ENCODE peak calls at places on chromosomes 3 and 15, in ten cellular contexts. H, I, D, K, Y, Q, R, Z, O and F are unnamed samples. For H3K36me3, the result is how much of the 10 kb centered on the place peaks cover.

GRCh38 chr15:72851586-72851985 is 68.0 kb upstream of the ADPGK start:
- DNase-seq in H (no peak), I (no peak), D (no peak), K (no peak), Y (no peak), Q (no peak), R (no peak), Z (no peak), O (no peak), F (no peak)

GRCh38 chr3:39277893-39278615 is 1.8 kb downstream of the CX3CR1 start:
- DNase-seq in H (peak), I (no peak), D (no peak), K (no peak), Y (no peak), Q (no peak), R (no peak), Z (no peak), O (no peak), F (no peak)

GRCh38 chr3:141795719-141796435 is 32.7 kb downstream of the GRK7 start:
- DNase-seq in H (no peak), I (peak), D (no peak), K (no peak), Y (peak), Q (peak), R (peak), Z (no peak), O (peak), F (no peak)

GRCh38 chr3:55718475-55718874 is 231.4 kb upstream of the WNT5A start:
- DNase-seq in H (no peak), I (no peak), D (no peak), K (peak), Y (no peak), Q (no peak), R (no peak), Z (peak), O (no peak), F (no peak)

GRCh38 chr3:11201246-11202024 is 47.1 kb downstream of the HRH1 start:
- DNase-seq in H (no peak), I (no peak), D (no peak), K (peak), Y (peak), Q (peak), R (peak), Z (no peak), O (no peak), F (no peak)

GRCh38 chr3:158492685-158493084 is 78.3 kb upstream of the MLF1 start:
- DNase-seq in H (no peak), I (no peak), D (no peak), K (no peak), Y (no peak), Q (no peak), R (no peak), Z (no peak), O (no peak), F (no peak)

GRCh38 chr3:60294181-60294580 is 957.1 kb downstream of the FHIT start:
- DNase-seq in H (no peak), I (no peak), D (no peak), K (no peak), Y (no peak), Q (no peak), R (no peak), Z (peak), O (no peak), F (peak)

GRCh38 chr3:123485551-123485950 is 36.7 kb upstream of the ADCY5 start:
- DNase-seq in H (no peak), I (no peak), D (no peak), K (no peak), Y (no peak), Q (no peak), R (no peak), Z (no peak), O (no peak), F (no peak)

GRCh38 chr15:58510715-58511465 is 79.1 kb downstream of the LIPC start:
- DNase-seq in H (peak), I (no peak), D (no peak), K (peak), Y (no peak), Q (no peak), R (no peak), Z (peak), O (no peak), F (peak)

GRCh38 chr3:193832833-193833413 is 239.9 kb downstream of the OPA1 start:
- DNase-seq in H (peak), I (no peak), D (no peak), K (no peak), Y (no peak), Q (no peak), R (no peak), Z (no peak), O (no peak), F (no peak)

GRCh38 chr3:64655160-64655559 is 32.6 kb downstream of the ADAMTS9 start:
- DNase-seq in H (peak), I (no peak), D (no peak), K (no peak), Y (no peak), Q (no peak), R (no peak), Z (no peak), O (no peak), F (no peak)

GRCh38 chr3:64595253-64595694 is 92.5 kb downstream of the ADAMTS9 start:
- DNase-seq in H (no peak), I (peak), D (no peak), K (peak), Y (no peak), Q (peak), R (no peak), Z (peak), O (peak), F (peak)

GRCh38 chr3:98361289-98361688 is 7.6 kb downstream of the OR5K4 start:
- DNase-seq in H (no peak), I (no peak), D (no peak), K (no peak), Y (no peak), Q (no peak), R (no peak), Z (no peak), O (no peak), F (no peak)
- H3K36me3 ChIP-seq in H (under half), I (under half), D (under half), K (under half), Y (under half), Q (under half), R (under half), Z (under half), O (under half), F (under half)

GRCh38 chr15:75884041-75884440 is 19.6 kb upstream of the FBXO22 start:
- DNase-seq in H (no peak), I (no peak), D (no peak), K (no peak), Y (no peak), Q (no peak), R (no peak), Z (peak), O (no peak), F (no peak)
- H3K36me3 ChIP-seq in H (half or more), I (under half), D (under half), K (under half), Y (under half), Q (under half), R (under half), Z (under half), O (under half), F (under half)

GRCh38 chr3:32883817-32884216 is 66.0 kb downstream of the TRIM71 start:
- DNase-seq in H (no peak), I (no peak), D (no peak), K (no peak), Y (no peak), Q (no peak), R (no peak), Z (no peak), O (no peak), F (no peak)
- H3K36me3 ChIP-seq in H (half or more), I (under half), D (under half), K (under half), Y (under half), Q (under half), R (under half), Z (under half), O (under half), F (under half)

GRCh38 chr15:96484830-96485229 is 154.3 kb downstream of the NR2F2 start:
- DNase-seq in H (no peak), I (no peak), D (no peak), K (no peak), Y (no peak), Q (no peak), R (no peak), Z (no peak), O (no peak), F (no peak)

DNA sequence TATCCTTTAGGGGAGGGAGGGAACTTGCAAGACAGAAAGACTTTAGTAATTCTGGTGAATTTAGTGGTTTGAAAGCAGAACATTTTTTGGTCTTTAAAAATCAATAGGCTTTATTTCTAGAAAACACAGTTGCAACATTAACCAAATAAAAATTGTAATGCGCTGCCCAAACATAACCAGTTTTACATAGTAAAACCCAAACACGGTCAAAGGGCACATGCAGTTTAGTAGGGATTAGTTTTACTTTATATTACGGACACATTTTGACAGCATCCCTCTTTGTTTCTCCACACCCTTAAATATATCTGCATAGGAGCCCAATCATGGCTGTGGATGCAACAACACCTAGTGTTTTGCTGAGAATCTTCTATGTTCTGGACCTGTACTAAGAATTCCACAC is 156.7 kb downstream of the NR2F2 start:
- DNase-seq in H (no peak), I (no peak), D (no peak), K (no peak), Y (no peak), Q (no peak), R (no peak), Z (no peak), O (no peak), F (no peak)
- H3K36me3 ChIP-seq in H (under half), I (under half), D (under half), K (under half), Y (under half), Q (under half), R (under half), Z (under half), O (under half), F (under half)

DNA sequence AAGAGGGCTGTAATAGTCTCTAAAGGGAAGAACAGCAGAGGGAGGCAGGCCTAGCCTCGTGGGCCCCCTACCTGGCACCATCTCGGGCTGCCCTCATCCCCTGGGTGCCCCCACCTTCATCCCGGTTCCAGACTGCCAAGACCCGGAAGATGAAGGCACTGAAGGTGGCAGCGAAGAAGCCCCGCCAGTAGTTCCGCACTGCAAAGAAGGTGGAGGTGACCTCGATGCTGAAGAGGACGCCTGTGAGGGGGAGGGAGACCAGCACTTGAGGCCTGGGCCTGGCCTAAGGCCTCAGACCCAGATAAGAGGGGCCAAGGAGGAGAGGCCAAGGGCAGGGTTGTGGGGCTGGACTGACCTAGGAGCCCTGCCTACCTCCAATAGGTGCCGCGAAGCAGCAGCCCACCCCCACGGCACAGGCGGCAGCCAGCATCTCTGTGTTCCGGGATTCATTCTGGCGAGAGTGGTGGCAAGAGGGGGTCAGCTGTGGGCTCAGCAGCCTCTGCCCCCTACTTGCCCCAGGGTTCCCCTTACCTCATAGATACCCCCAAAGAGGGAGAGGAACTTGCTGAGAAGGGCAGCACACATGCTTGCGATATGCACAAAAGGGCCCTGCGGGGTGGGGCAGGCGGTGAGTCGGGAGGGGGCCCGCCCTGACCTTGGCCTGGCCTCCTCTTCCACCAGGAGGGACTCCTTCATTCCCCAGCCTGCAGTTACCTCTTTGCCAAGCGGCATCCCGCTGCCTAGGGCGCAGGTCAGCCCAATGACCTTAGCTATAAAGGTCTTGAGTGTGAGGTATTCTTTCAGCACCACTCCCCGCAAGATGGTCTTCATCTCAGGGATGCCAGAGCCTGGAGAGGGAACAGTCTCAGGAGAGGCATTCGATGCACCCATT is 3.9 kb downstream of the CLCN2 start:
- DNase-seq in H (no peak), I (no peak), D (peak), K (no peak), Y (no peak), Q (no peak), R (no peak), Z (no peak), O (no peak), F (no peak)
- H3K36me3 ChIP-seq in H (half or more), I (under half), D (under half), K (half or more), Y (under half), Q (under half), R (under half), Z (under half), O (under half), F (under half)

DNA sequence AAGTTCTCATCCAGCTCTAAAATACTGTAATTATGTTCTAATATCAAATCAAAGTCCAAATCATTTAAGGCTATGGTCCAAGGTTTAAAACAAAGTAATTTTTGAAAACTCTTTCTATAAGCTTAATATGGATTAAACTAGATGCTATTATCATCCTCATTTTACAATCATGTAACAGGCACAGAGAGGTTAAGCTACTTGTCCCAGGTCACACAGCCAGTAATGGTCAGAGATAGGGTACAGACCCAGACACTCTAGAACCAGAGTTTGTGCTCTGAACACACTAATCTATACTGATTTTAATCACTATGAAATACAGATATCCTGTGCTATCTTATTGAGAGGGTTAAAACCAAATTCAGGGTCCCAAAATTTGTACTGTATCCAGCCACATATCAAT is 44.8 kb downstream of the DENND4A start:
- DNase-seq in H (no peak), I (no peak), D (no peak), K (no peak), Y (no peak), Q (no peak), R (no peak), Z (no peak), O (no peak), F (no peak)
- H3K36me3 ChIP-seq in H (under half), I (under half), D (under half), K (under half), Y (under half), Q (under half), R (under half), Z (under half), O (under half), F (under half)

GRCh38 chr3:129139911-129140310 is 18.3 kb upstream of the RAB43 start:
- DNase-seq in H (no peak), I (no peak), D (no peak), K (no peak), Y (no peak), Q (no peak), R (no peak), Z (no peak), O (no peak), F (no peak)
- H3K36me3 ChIP-seq in H (under half), I (under half), D (under half), K (under half), Y (under half), Q (under half), R (under half), Z (under half), O (under half), F (under half)